ENCODE peak calls at places on chromosome 20, in five cellular contexts. G is activated CD4-positive, alpha-beta T cell treated with anti-CD3 and anti-CD28 coated beads for 36 hours; L is BE2C; B is MM.1S; A is HFFc6. X is an unnamed sample.

GRCh38 chr20:16518068-16518783 is 55.0 kb downstream of the KIF16B start:
- DNase-seq in B (no peak), L (peak), A (no peak), G (peak), X (no peak)

GRCh38 chr20:4856022-4856755 is 134.5 kb downstream of the PRND start:
- DNase-seq in A (no peak), G (no peak), L (no peak), B (no peak), X (no peak)

GRCh38 chr20:50855498-50856474 is 60.9 kb downstream of the BCAS4 start:
- DNase-seq in L (peak), B (no peak), G (no peak), A (peak), X (peak)

GRCh38 chr20:47847882-47848485 is 62.7 kb upstream of the SULF2 start:
- DNase-seq in A (no peak), G (no peak), B (no peak), L (no peak), X (no peak)

GRCh38 chr20:63708301-63709148 is 686 bp downstream of the ZGPAT start:
- DNase-seq in G (peak), B (no peak), L (peak), A (no peak), X (peak)

GRCh38 chr20:35699127-35699913 is at the start of the genes NFS1 and ROMO1:
- DNase-seq in L (peak), A (peak), B (peak), G (peak), X (peak)

GRCh38 chr20:62707981-62708521 is 585 bp upstream of the NTSR1 start:
- DNase-seq in B (no peak), L (peak), G (peak), A (no peak), X (no peak)

GRCh38 chr20:48730977-48731376 is 96.8 kb downstream of the PREX1 start:
- DNase-seq in B (no peak), G (no peak), L (no peak), A (no peak), X (no peak)

GRCh38 chr20:46994341-46994740 is 99.7 kb downstream of the EYA2 start:
- DNase-seq in A (no peak), G (peak), B (peak), L (no peak), X (no peak)

GRCh38 chr20:46751856-46752255 is 42.4 kb downstream of the SLC2A10 start:
- DNase-seq in G (no peak), A (peak), L (peak), B (no peak), X (no peak)

GRCh38 chr20:45111799-45112471 is 3.0 kb downstream of the WFDC5 start:
- DNase-seq in B (no peak), G (peak), A (no peak), L (no peak), X (no peak)

GRCh38 chr20:41047975-41048305 is 19.3 kb downstream of the TOP1 start:
- DNase-seq in L (no peak), G (no peak), B (peak), A (no peak), X (no peak)

GRCh38 chr20:50110141-50111047 is 2.6 kb downstream of the UBE2V1 start:
- DNase-seq in B (peak), G (peak), A (peak), L (no peak), X (no peak)

GRCh38 chr20:14992961-14993360 is 655.5 kb upstream of the FLRT3 start:
- DNase-seq in B (no peak), L (peak), A (no peak), G (no peak), X (no peak)

GRCh38 chr20:20365593-20365992 is 2.3 kb upstream of the INSM1 start:
- DNase-seq in B (no peak), G (no peak), L (no peak), A (no peak), X (no peak)

GRCh38 chr20:12627485-12627884 is 381.3 kb upstream of the SPTLC3 start:
- DNase-seq in B (no peak), L (no peak), G (no peak), A (no peak), X (no peak)

GRCh38 chr20:58618694-58619540 is 32.2 kb upstream of the STX16 start:
- DNase-seq in B (no peak), A (no peak), L (no peak), G (no peak), X (no peak)

X was measured in mesothelial cell of epicardium.